ENCODE peak calls at places on chromosomes 4 and X, in four cellular contexts. V, W, R and B are unnamed samples.

GRCh38 chr4:73600917-73601316 is 19.3 kb downstream of the RASSF6 start:
- DNase-seq in V (no peak), W (no peak), R (no peak), B (no peak)

GRCh38 chr4:151569650-151570049 is 160.7 kb downstream of the FHIP1A start:
- DNase-seq in V (no peak), W (no peak), R (no peak), B (no peak)

GRCh38 chr4:48509543-48509942 is 19.5 kb downstream of the ZAR1 start:
- DNase-seq in V (no peak), W (no peak), R (no peak), B (no peak)

GRCh38 chr4:73317092-73317491 is 58.5 kb upstream of the ANKRD17 start:
- DNase-seq in V (no peak), W (no peak), R (no peak), B (no peak)

GRCh38 chr4:166128452-166128851 is 255.4 kb downstream of the TLL1 start:
- DNase-seq in V (no peak), W (no peak), R (no peak), B (no peak)

GRCh38 chrX:17553451-17553850 is 178.5 kb downstream of the NHS start:
- DNase-seq in V (no peak), W (no peak), R (no peak), B (no peak)

GRCh38 chrX:134949271-134949670 is 41.5 kb upstream of the SMIM10 start:
- DNase-seq in V (no peak), W (peak; percentile 69), R (no peak), B (no peak)

GRCh38 chr4:82848706-82849105 is 42.2 kb downstream of the SEC31A start:
- DNase-seq in V (no peak), W (no peak), R (no peak), B (no peak)

GRCh38 chr4:173040200-173040599 is 128.4 kb upstream of the GALNT7 start:
- DNase-seq in V (no peak), W (no peak), R (no peak), B (no peak)

GRCh38 chr4:73674451-73674919 is 54.2 kb upstream of the RASSF6 start:
- DNase-seq in V (no peak), W (no peak), R (no peak), B (no peak)

GRCh38 chr4:4780634-4781287 is 78.7 kb upstream of the MSX1 start:
- DNase-seq in V (no peak), W (no peak), R (no peak), B (peak; percentile 69)

GRCh38 chr4:139872274-139872673 is 206.7 kb downstream of the MGST2 start:
- DNase-seq in V (no peak), W (peak; percentile 47), R (no peak), B (no peak)

GRCh38 chr4:159141193-159141592 is 38.3 kb downstream of the RAPGEF2 start:
- DNase-seq in V (no peak), W (peak; percentile 71), R (no peak), B (no peak)

GRCh38 chrX:8374041-8374825 is 90.4 kb upstream of the VCX3B start:
- DNase-seq in V (no peak), W (no peak), R (no peak), B (no peak)

GRCh38 chrX:101040197-101040596 is 11.7 kb downstream of the TRMT2B start:
- DNase-seq in V (no peak), W (no peak), R (no peak), B (no peak)

GRCh38 chrX:77572322-77572721 is 125.1 kb downstream of the FGF16 start:
- DNase-seq in V (no peak), W (no peak), R (no peak), B (no peak)

GRCh38 chr4:37687175-37687525 is 974 bp upstream of the RELL1 start:
- DNase-seq in V (no peak), W (no peak), R (no peak), B (no peak)

GRCh38 chr4:41178372-41179085 is 35.8 kb downstream of the APBB2 start:
- DNase-seq in V (no peak), W (no peak), R (no peak), B (no peak)

GRCh38 chr4:7804759-7805385 is 134.8 kb downstream of the AFAP1 start:
- DNase-seq in V (no peak), W (no peak), R (no peak), B (no peak)

GRCh38 chr4:41196633-41197332 is 17.6 kb downstream of the APBB2 start:
- DNase-seq in V (no peak), W (no peak), R (no peak), B (no peak)

DNA sequence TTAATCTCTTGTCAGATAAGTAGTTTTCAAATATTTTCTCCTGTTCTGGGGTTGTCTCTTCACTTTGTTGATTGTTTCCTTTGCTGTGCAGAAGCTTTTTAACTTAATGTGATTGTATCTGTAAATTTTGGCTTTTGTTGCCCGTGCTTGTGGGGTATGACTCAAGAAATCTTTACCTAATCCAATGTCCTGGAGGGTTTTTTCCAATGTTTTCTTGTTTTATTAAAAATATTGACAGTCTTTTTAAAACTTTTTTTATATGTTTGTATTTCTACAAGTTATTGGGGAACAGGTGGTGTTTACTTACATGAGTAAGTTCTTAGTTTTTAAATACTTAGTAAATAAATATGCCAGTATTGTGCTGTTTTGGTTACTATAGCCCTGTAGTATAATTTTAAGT is 44.9 kb downstream of the RTL3 start:
- DNase-seq in V (no peak), W (no peak), R (no peak), B (no peak)
- TF ChIP-seq NFIC in V (no peak), W (no peak), R (no peak), B (no peak)

GRCh38 chr4:16237715-16238114 is 11.4 kb upstream of the TAPT1 start:
- DNase-seq in V (no peak), W (no peak), R (no peak), B (no peak)

GRCh38 chr4:16230308-16230707 is 4.0 kb upstream of the TAPT1 start:
- DNase-seq in V (no peak), W (no peak), R (no peak), B (no peak)

GRCh38 chr4:16231570-16232252 is 5.4 kb upstream of the TAPT1 start:
- DNase-seq in V (no peak), W (no peak), R (no peak), B (no peak)

GRCh38 chr4:16236402-16237023 is 10.2 kb upstream of the TAPT1 start:
- DNase-seq in V (no peak), W (no peak), R (no peak), B (no peak)

DNA sequence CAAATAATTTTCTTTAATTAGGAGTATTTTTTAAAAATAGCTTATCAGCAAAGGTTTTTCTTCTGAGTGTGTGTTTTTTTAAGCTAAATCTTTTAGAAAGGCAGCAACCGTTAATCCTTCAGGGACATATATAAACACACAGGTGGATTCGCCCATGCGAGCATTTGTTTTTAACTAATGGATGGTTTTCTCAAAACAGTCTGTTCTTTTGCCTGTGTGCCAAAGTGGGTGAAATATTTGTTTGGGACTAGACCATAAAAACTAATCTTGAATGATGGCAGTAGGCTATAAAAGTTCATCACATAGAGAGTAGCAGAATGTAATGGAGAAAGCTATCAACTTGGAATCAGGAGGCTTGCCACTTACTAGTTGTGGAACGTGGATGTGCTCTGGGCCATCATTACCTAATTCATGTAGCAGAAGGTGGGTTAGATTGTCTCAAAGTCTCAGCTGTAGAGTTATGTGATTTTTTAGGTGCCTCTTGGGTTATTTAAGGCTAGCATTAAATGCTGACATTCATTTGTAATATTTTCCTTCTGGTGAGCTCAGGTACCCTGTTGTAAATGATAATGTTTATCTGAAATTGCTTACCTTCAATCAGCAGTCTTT is 7.4 kb upstream of the TAPT1 start:
- DNase-seq in V (no peak), W (no peak), R (no peak), B (no peak)
- TF ChIP-seq NFIC in V (no peak), W (no peak), R (no peak), B (no peak)

GRCh38 chr4:65968873-65969272 is 298.6 kb upstream of the EPHA5 start:
- DNase-seq in V (no peak), W (peak; percentile 10), R (no peak), B (no peak)
- TF ChIP-seq NFIC in V (no peak), W (no peak), R (no peak), B (no peak)

GRCh38 chr4:5797866-5798265 is 86.9 kb downstream of the EVC start:
- DNase-seq in V (no peak), W (no peak), R (no peak), B (no peak)
- TF ChIP-seq NFIC in V (no peak), W (no peak), R (no peak), B (no peak)

GRCh38 chr4:11765849-11766453 is 337.3 kb upstream of the HS3ST1 start:
- DNase-seq in V (peak; percentile 10), W (peak; percentile 15), R (no peak), B (peak; percentile 26)
- TF ChIP-seq NFIC in V (no peak), W (no peak), R (no peak), B (no peak)

GRCh38 chr4:70954032-70954431 is 39.4 kb upstream of the DCK start:
- DNase-seq in V (no peak), W (no peak), R (no peak), B (no peak)

GRCh38 chr4:70956570-70957210 is 36.8 kb upstream of the DCK start:
- DNase-seq in V (no peak), W (no peak), R (no peak), B (no peak)

DNA sequence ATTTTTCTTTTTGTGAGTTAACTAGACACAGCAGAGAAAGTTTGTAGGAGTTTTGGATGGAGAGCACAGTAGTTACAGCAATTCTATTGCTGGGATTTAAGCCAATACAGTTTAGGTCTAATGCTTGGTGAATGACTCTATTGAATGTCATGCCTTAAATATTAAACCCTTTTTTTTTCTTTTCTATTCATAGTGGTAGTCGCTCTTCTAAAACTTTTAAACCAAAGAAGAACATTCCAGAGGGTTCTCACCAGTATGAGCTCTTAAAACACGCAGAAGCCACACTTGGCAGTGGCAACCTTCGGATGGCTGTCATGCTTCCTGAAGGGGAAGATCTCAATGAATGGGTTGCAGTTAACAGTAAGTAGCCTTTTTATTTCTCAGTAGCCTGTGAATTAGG is 34.8 kb upstream of the DCK start:
- DNase-seq in V (no peak), W (no peak), R (no peak), B (no peak)
- TF ChIP-seq NFIC in V (no peak), W (no peak), R (no peak), B (no peak)

GRCh38 chr4:148980782-148981181 is 538.6 kb upstream of the NR3C2 start:
- DNase-seq in V (no peak), W (no peak), R (no peak), B (no peak)
- TF ChIP-seq NFIC in V (no peak), W (no peak), R (no peak), B (no peak)

GRCh38 chr4:56641494-56642051 is 39.5 kb downstream of the HOPX start:
- DNase-seq in V (no peak), W (no peak), R (no peak), B (no peak)
- TF ChIP-seq NFIC in V (no peak), W (no peak), R (no peak), B (peak; percentile 89)